ENCODE peak calls at places on chromosome 4, in eight cellular contexts. Y is GM12865, L is cardiac fibroblast, A is CD14-positive monocyte, Q is epithelial cell of esophagus, G is tibial artery, B is upper lobe of right lung, C is A673. E is an unnamed sample.

GRCh38 chr4:20687894-20688293 is 12.4 kb upstream of the PACRGL start:
- DNase-seq in G (no peak), C (no peak), Y (no peak), A (no peak), B (no peak), Q (peak; percentile 26), L (peak; percentile 58), E (peak; percentile 32)

GRCh38 chr4:168449740-168450442 is 30.4 kb downstream of the DDX60L start:
- DNase-seq in L (peak; percentile 68), Y (no peak), C (no peak), Q (peak; percentile 14), A (peak; percentile 91), B (no peak), G (no peak), E (peak; percentile 91)

GRCh38 chr4:31408136-31408535 is 688.0 kb downstream of the PCDH7 start:
- DNase-seq in B (no peak), Q (no peak), C (peak; percentile 0), Y (no peak), A (no peak), L (no peak), G (no peak), E (no peak)

GRCh38 chr4:64417974-64418373 is 8.7 kb upstream of the TECRL start:
- DNase-seq in B (no peak), Y (no peak), A (no peak), Q (peak; percentile 4), C (peak; percentile 0), L (peak; percentile 53), G (no peak), E (no peak)

GRCh38 chr4:30825008-30825765 is 105.0 kb downstream of the PCDH7 start:
- DNase-seq in A (no peak), C (no peak), Q (peak; percentile 21), Y (no peak), G (no peak), L (no peak), B (no peak), E (peak; percentile 26)

GRCh38 chr4:36111180-36111579 is 133.1 kb downstream of the ARAP2 start:
- DNase-seq in Y (no peak), C (no peak), L (no peak), G (no peak), Q (no peak), A (no peak), B (no peak), E (no peak)

GRCh38 chr4:156293657-156294297 is 340.1 kb upstream of the CTSO start:
- DNase-seq in L (peak; percentile 90), Y (no peak), G (no peak), Q (peak; percentile 85), B (no peak), C (peak; percentile 83), A (no peak), E (peak; percentile 85)

GRCh38 chr4:146975535-146975934 is 29.9 kb upstream of the TTC29 start:
- DNase-seq in A (no peak), G (no peak), C (no peak), Y (no peak), Q (no peak), B (no peak), L (no peak), E (no peak)

GRCh38 chr4:4603592-4603991 is 61.7 kb upstream of the STX18 start:
- DNase-seq in C (no peak), A (no peak), Y (no peak), B (no peak), L (peak; percentile 11), Q (no peak), G (no peak), E (no peak)

GRCh38 chr4:60019180-60019579 is 1180.9 kb upstream of the ADGRL3 start:
- DNase-seq in C (no peak), A (no peak), G (no peak), B (no peak), Y (no peak), Q (no peak), L (no peak), E (no peak)

GRCh38 chr4:83262682-83263081 is 21.9 kb downstream of the COQ2 start:
- DNase-seq in Q (no peak), L (no peak), Y (no peak), G (no peak), A (no peak), B (no peak), C (no peak), E (no peak)

GRCh38 chr4:85496146-85496849 is 21.3 kb downstream of the ARHGAP24 start:
- DNase-seq in C (peak; percentile 21), G (no peak), Y (no peak), Q (peak; percentile 21), A (no peak), L (peak; percentile 61), B (no peak), E (peak; percentile 2)

GRCh38 chr4:81215219-81215892 is at the start of gene PRKG2:
- DNase-seq in Y (no peak), Q (no peak), L (peak; percentile 75), B (peak; percentile 71), G (no peak), A (no peak), C (no peak), E (peak; percentile 4)

GRCh38 chr4:146255463-146255862 is 41.1 kb downstream of the REELD1 start:
- DNase-seq in A (no peak), Y (no peak), Q (no peak), B (no peak), L (peak; percentile 61), G (no peak), C (peak; percentile 55), E (peak; percentile 63)

GRCh38 chr4:82493721-82494425 is 63.5 kb downstream of the ENOPH1 start:
- DNase-seq in L (no peak), Q (no peak), A (no peak), G (no peak), B (no peak), Y (no peak), C (no peak), E (no peak)

GRCh38 chr4:149684516-149684915 is 131.1 kb downstream of the IQCM start:
- DNase-seq in C (no peak), Y (no peak), A (no peak), G (no peak), B (no peak), Q (no peak), L (no peak), E (no peak)

GRCh38 chr4:59062970-59063369 is 1952.8 kb upstream of the IGFBP7 start:
- DNase-seq in Q (no peak), B (no peak), A (no peak), Y (no peak), C (no peak), L (no peak), G (no peak), E (no peak)

GRCh38 chr4:68748181-68748981 is 67.4 kb upstream of the UGT2B10 start:
- DNase-seq in L (no peak), Y (no peak), B (no peak), C (peak; percentile 3), G (no peak), Q (peak; percentile 82), A (no peak), E (no peak)

GRCh38 chr4:159770398-159770797 is 667.5 kb downstream of the RAPGEF2 start:
- DNase-seq in G (no peak), Y (no peak), Q (no peak), C (no peak), L (no peak), A (no peak), B (no peak), E (no peak)

DNA sequence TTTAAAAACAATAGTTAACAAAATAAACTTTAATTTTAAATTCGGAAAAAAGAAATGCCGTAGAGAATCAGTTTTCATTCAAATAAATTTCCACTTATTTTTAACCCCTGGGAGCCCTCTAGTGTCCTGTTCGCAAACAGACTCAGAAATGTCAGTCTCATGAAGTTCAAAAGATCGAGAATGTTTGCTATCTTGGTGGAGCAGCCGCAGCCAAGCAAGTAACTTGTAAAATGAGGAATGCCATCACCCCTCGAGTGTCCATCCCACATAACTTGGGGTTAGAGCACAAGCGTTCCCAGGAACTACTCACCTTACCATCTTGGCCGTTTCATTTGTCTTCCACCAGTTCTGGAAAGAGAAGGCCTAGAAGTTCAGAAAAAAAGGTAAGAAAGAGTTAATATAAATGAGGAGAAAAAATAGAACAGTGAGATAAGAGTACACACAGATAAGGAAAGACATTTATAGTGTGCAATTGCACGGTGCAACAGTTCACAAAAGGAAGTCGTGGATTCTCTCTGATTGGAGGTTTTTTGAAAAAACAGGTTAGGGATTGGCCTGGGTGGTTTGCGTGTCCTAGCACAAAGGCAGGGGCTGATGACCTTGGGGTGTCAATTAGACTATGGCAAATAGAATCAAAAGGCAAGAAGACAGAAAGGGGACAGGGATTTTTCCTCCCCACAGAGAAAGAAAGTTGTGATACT is at the start of gene GASK1B:
- DNase-seq in Y (peak; percentile 35), Q (peak; percentile 69), A (no peak), C (peak; percentile 76), L (peak; percentile 84), B (no peak), G (no peak), E (peak; percentile 69)
- TF ChIP-seq CTCF in Y (peak; percentile 33), Q (peak; percentile 78), A (peak; percentile 61), C (peak; percentile 81), L (peak; percentile 70), B (peak; percentile 58), G (peak; percentile 54), E (peak; percentile 76)

GRCh38 chr4:143085224-143085623 is 99.5 kb upstream of the USP38 start:
- DNase-seq in Q (no peak), G (no peak), A (no peak), B (no peak), C (peak; percentile 14), L (peak; percentile 18), Y (no peak), E (no peak)
- TF ChIP-seq CTCF in Q (no peak), G (peak; percentile 19), A (peak; percentile 46), B (peak; percentile 44), C (peak; percentile 43), L (no peak), Y (no peak), E (no peak)

GRCh38 chr4:187569871-187570270 is 425.7 kb upstream of the ZFP42 start:
- DNase-seq in Y (no peak), A (no peak), C (no peak), Q (no peak), B (no peak), L (no peak), G (no peak), E (no peak)
- TF ChIP-seq CTCF in Y (no peak), A (no peak), C (no peak), Q (no peak), B (no peak), L (no peak), G (no peak), E (no peak)

GRCh38 chr4:141609243-141609642 is 27.1 kb upstream of the IL15 start:
- DNase-seq in Q (peak; percentile 51), L (peak; percentile 10), B (no peak), Y (no peak), G (no peak), C (no peak), A (no peak), E (no peak)
- TF ChIP-seq CTCF in Q (no peak), L (no peak), B (no peak), Y (no peak), G (no peak), C (no peak), A (no peak), E (no peak)

GRCh38 chr4:70269674-70270073 is 27.3 kb downstream of the CSN3 start:
- DNase-seq in A (no peak), Q (peak; percentile 21), G (no peak), B (no peak), Y (peak; percentile 6), C (peak; percentile 9), L (no peak), E (no peak)
- TF ChIP-seq CTCF in A (no peak), Q (peak; percentile 26), G (no peak), B (peak; percentile 17), Y (no peak), C (peak; percentile 35), L (no peak), E (no peak)

GRCh38 chr4:41216294-41217019 is 2.1 kb upstream of the APBB2 start:
- DNase-seq in A (peak; percentile 61), Y (peak; percentile 92), Q (peak; percentile 79), L (peak; percentile 76), B (peak; percentile 94), G (peak; percentile 86), C (peak; percentile 77), E (no peak)
- TF ChIP-seq CTCF in A (no peak), Y (peak; percentile 27), Q (peak; percentile 44), L (peak; percentile 44), B (peak; percentile 22), G (peak; percentile 38), C (no peak), E (peak; percentile 37)

E was measured in brain microvascular endothelial cell.